ENCODE peak calls at places on chromosome 22, in nine cellular contexts. D is AML-193; Y is M059J; V is HuH-7.5; A is activated naive CD8-positive, alpha-beta T cell treated with anti-CD3 and anti-CD28 coated beads for 36 hours; L is NCI-H1092; Q is RWPE1; K is B cell; E is breast epithelium. R is an unnamed sample.

GRCh38 chr22:37905534-37906363 is at the start of gene MICALL1:
- DNase-seq in D (peak), Y (peak), V (peak), A (peak), L (no peak), Q (peak), K (peak), E (peak), R (peak)

GRCh38 chr22:45579306-45579705 is 76.6 kb downstream of the FBLN1 start:
- DNase-seq in D (no peak), Y (no peak), V (no peak), A (no peak), L (no peak), Q (no peak), K (no peak), E (no peak), R (no peak)

GRCh38 chr22:33539902-33540751 is 380.1 kb downstream of the LARGE1 start:
- DNase-seq in D (no peak), Y (no peak), V (peak), A (no peak), L (peak), Q (no peak), K (no peak), E (peak), R (no peak)

GRCh38 chr22:18109410-18110193 is 1.0 kb upstream of the TUBA8 start:
- DNase-seq in D (no peak), Y (no peak), V (no peak), A (no peak), L (no peak), Q (no peak), K (no peak), E (no peak), R (no peak)

GRCh38 chr22:30541979-30542810 is 4.3 kb downstream of the SEC14L6 start:
- DNase-seq in D (no peak), Y (peak), V (no peak), A (no peak), L (no peak), Q (no peak), K (peak), E (no peak), R (no peak)

GRCh38 chr22:48756146-48757111 is 1071.2 kb downstream of the BRD1 start:
- DNase-seq in D (no peak), Y (no peak), V (no peak), A (no peak), L (no peak), Q (no peak), K (no peak), E (no peak), R (no peak)

GRCh38 chr22:33785283-33785991 is 134.8 kb downstream of the LARGE1 start:
- DNase-seq in D (no peak), Y (peak), V (no peak), A (no peak), L (no peak), Q (no peak), K (no peak), E (no peak), R (peak)

GRCh38 chr22:37213941-37214340 is 1.7 kb upstream of the SSTR3 start:
- DNase-seq in D (no peak), Y (no peak), V (no peak), A (no peak), L (no peak), Q (no peak), K (peak), E (no peak), R (no peak)

GRCh38 chr22:42688241-42688913 is 32.3 kb downstream of the A4GALT start:
- DNase-seq in D (no peak), Y (peak), V (peak), A (no peak), L (peak), Q (peak), K (peak), E (peak), R (peak)